ENCODE peak calls at places on chromosomes 12 and 14, in eight cellular contexts. One of them, this sample, is unnamed.

GRCh38 chr12:32907166-32907565 is 10.6 kb upstream of the PKP2 start:
- DNase-seq in Panc1: no peak
- DNase-seq in mammary epithelial cell: no peak
- DNase-seq in WERI-Rb-1: no peak
- DNase-seq in Peyer's patch: no peak
- DNase-seq in tibial nerve: no peak
- DNase-seq in coronary artery: no peak
- DNase-seq in ovary: no peak
- DNase-seq in this sample: no peak

GRCh38 chr14:59389936-59390335 is 75.2 kb downstream of the GPR135 start:
- DNase-seq in tibial nerve: no peak
- DNase-seq in mammary epithelial cell: peak
- DNase-seq in Peyer's patch: no peak
- DNase-seq in WERI-Rb-1: no peak
- DNase-seq in coronary artery: no peak
- DNase-seq in ovary: no peak
- DNase-seq in Panc1: no peak
- DNase-seq in this sample: no peak

GRCh38 chr12:115335048-115335447 is 651.1 kb upstream of the TBX3 start:
- DNase-seq in coronary artery: no peak
- DNase-seq in mammary epithelial cell: no peak
- DNase-seq in ovary: no peak
- DNase-seq in Peyer's patch: no peak
- DNase-seq in tibial nerve: no peak
- DNase-seq in WERI-Rb-1: no peak
- DNase-seq in Panc1: no peak
- DNase-seq in this sample: no peak

GRCh38 chr12:14905269-14906004 is 19.8 kb upstream of the MGP start:
- DNase-seq in WERI-Rb-1: no peak
- DNase-seq in Peyer's patch: no peak
- DNase-seq in mammary epithelial cell: peak
- DNase-seq in tibial nerve: no peak
- DNase-seq in ovary: no peak
- DNase-seq in Panc1: no peak
- DNase-seq in coronary artery: no peak
- DNase-seq in this sample: no peak

GRCh38 chr12:112781767-112782166 is 9.8 kb upstream of the RPH3A start:
- DNase-seq in WERI-Rb-1: no peak
- DNase-seq in Peyer's patch: no peak
- DNase-seq in tibial nerve: no peak
- DNase-seq in ovary: no peak
- DNase-seq in coronary artery: no peak
- DNase-seq in mammary epithelial cell: no peak
- DNase-seq in Panc1: no peak
- DNase-seq in this sample: no peak

GRCh38 chr12:122571821-122572220 is 44.8 kb downstream of the KNTC1 start:
- DNase-seq in coronary artery: no peak
- DNase-seq in WERI-Rb-1: peak
- DNase-seq in mammary epithelial cell: no peak
- DNase-seq in tibial nerve: no peak
- DNase-seq in Panc1: no peak
- DNase-seq in ovary: no peak
- DNase-seq in Peyer's patch: no peak
- DNase-seq in this sample: no peak

GRCh38 chr12:15216036-15216889 is 5.0 kb downstream of the RERG start:
- DNase-seq in WERI-Rb-1: no peak
- DNase-seq in Peyer's patch: no peak
- DNase-seq in coronary artery: no peak
- DNase-seq in Panc1: no peak
- DNase-seq in tibial nerve: no peak
- DNase-seq in ovary: no peak
- DNase-seq in mammary epithelial cell: no peak
- DNase-seq in this sample: no peak

GRCh38 chr12:72346331-72346944 is 74.3 kb downstream of the TRHDE start:
- DNase-seq in mammary epithelial cell: peak
- DNase-seq in tibial nerve: peak
- DNase-seq in WERI-Rb-1: peak
- DNase-seq in Panc1: peak
- DNase-seq in Peyer's patch: no peak
- DNase-seq in ovary: peak
- DNase-seq in coronary artery: no peak
- DNase-seq in this sample: peak

GRCh38 chr14:95895720-95896119 is 19.1 kb downstream of the TUNAR start:
- DNase-seq in ovary: no peak
- DNase-seq in tibial nerve: no peak
- DNase-seq in Peyer's patch: no peak
- DNase-seq in WERI-Rb-1: peak
- DNase-seq in Panc1: no peak
- DNase-seq in coronary artery: no peak
- DNase-seq in mammary epithelial cell: no peak
- DNase-seq in this sample: no peak

GRCh38 chr14:103545219-103545914 is 16.4 kb downstream of the TRMT61A start:
- DNase-seq in coronary artery: no peak
- DNase-seq in tibial nerve: no peak
- DNase-seq in WERI-Rb-1: no peak
- DNase-seq in mammary epithelial cell: no peak
- DNase-seq in Panc1: no peak
- DNase-seq in Peyer's patch: no peak
- DNase-seq in ovary: peak
- DNase-seq in this sample: no peak

GRCh38 chr14:46550836-46551235 is 100.7 kb downstream of the RPL10L start:
- DNase-seq in Panc1: no peak
- DNase-seq in mammary epithelial cell: no peak
- DNase-seq in tibial nerve: no peak
- DNase-seq in Peyer's patch: no peak
- DNase-seq in ovary: no peak
- DNase-seq in WERI-Rb-1: no peak
- DNase-seq in coronary artery: no peak
- DNase-seq in this sample: no peak

GRCh38 chr14:30223966-30224365 is 296.3 kb upstream of the PRKD1 start:
- DNase-seq in Panc1: no peak
- DNase-seq in mammary epithelial cell: no peak
- DNase-seq in Peyer's patch: no peak
- DNase-seq in coronary artery: no peak
- DNase-seq in ovary: peak
- DNase-seq in WERI-Rb-1: no peak
- DNase-seq in tibial nerve: no peak
- DNase-seq in this sample: no peak
- H3K27ac ChIP-seq in Panc1: peak
- H3K27ac ChIP-seq in mammary epithelial cell: no peak
- H3K27ac ChIP-seq in Peyer's patch: no peak
- H3K27ac ChIP-seq in coronary artery: peak
- H3K27ac ChIP-seq in ovary: no peak
- H3K27ac ChIP-seq in WERI-Rb-1: no peak
- H3K27ac ChIP-seq in tibial nerve: peak
- H3K27ac ChIP-seq in this sample: peak

GRCh38 chr12:6264402-6265037 is 46.0 kb upstream of the PLEKHG6 start:
- DNase-seq in WERI-Rb-1: no peak
- DNase-seq in tibial nerve: no peak
- DNase-seq in Panc1: no peak
- DNase-seq in coronary artery: no peak
- DNase-seq in Peyer's patch: peak
- DNase-seq in mammary epithelial cell: no peak
- DNase-seq in ovary: no peak
- DNase-seq in this sample: no peak

GRCh38 chr12:6267007-6267721 is 43.3 kb upstream of the PLEKHG6 start:
- DNase-seq in Peyer's patch: peak
- DNase-seq in tibial nerve: no peak
- DNase-seq in mammary epithelial cell: peak
- DNase-seq in Panc1: no peak
- DNase-seq in ovary: no peak
- DNase-seq in coronary artery: no peak
- DNase-seq in WERI-Rb-1: no peak
- DNase-seq in this sample: no peak

GRCh38 chr12:6268484-6269157 is 41.9 kb upstream of the PLEKHG6 start:
- DNase-seq in mammary epithelial cell: no peak
- DNase-seq in Peyer's patch: peak
- DNase-seq in WERI-Rb-1: no peak
- DNase-seq in ovary: peak
- DNase-seq in tibial nerve: no peak
- DNase-seq in Panc1: no peak
- DNase-seq in coronary artery: no peak
- DNase-seq in this sample: no peak

GRCh38 chr12:6265038-6265405 is 45.5 kb upstream of the PLEKHG6 start:
- DNase-seq in coronary artery: no peak
- DNase-seq in Peyer's patch: peak
- DNase-seq in mammary epithelial cell: no peak
- DNase-seq in tibial nerve: no peak
- DNase-seq in ovary: no peak
- DNase-seq in Panc1: no peak
- DNase-seq in WERI-Rb-1: no peak
- DNase-seq in this sample: no peak

GRCh38 chr12:6266431-6267006 is 44.0 kb upstream of the PLEKHG6 start:
- DNase-seq in coronary artery: no peak
- DNase-seq in Panc1: no peak
- DNase-seq in WERI-Rb-1: no peak
- DNase-seq in mammary epithelial cell: no peak
- DNase-seq in ovary: no peak
- DNase-seq in tibial nerve: no peak
- DNase-seq in Peyer's patch: peak
- DNase-seq in this sample: no peak
- H3K27ac ChIP-seq in coronary artery: no peak
- H3K27ac ChIP-seq in Panc1: no peak
- H3K27ac ChIP-seq in WERI-Rb-1: no peak
- H3K27ac ChIP-seq in mammary epithelial cell: peak
- H3K27ac ChIP-seq in ovary: no peak
- H3K27ac ChIP-seq in tibial nerve: no peak
- H3K27ac ChIP-seq in Peyer's patch: no peak
- H3K27ac ChIP-seq in this sample: peak

DNA sequence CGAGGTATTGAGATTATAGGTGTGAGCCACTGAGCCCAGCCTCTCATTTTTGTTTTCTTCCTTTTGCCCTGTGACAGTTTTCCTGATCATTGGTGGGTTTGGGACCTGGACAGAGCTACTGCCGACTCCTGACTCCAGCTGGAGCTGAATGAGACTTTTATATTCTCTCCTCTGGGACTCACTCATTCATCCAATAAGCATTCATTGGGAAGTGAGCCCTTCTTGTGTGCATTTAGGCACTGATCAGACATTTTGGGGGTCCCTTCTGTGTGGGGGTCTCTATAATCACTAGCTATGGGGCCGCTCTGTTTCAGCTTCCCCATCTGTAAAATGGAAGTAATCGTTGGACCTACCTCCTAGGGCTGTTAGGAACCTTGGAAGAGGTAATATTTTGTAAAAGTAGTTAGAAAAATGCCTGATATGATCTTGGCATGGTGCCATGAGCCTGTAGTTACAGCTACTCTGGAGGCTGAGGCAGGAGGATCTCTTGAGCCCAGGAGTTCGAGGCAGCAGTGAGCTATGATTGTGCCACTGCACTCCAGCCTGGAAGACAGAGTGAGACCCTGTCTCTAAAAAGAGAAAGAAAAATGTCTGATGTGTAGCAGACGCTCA is 7.2 kb downstream of the SH2B3 start:
- DNase-seq in Panc1: no peak
- DNase-seq in coronary artery: no peak
- DNase-seq in Peyer's patch: no peak
- DNase-seq in ovary: no peak
- DNase-seq in tibial nerve: no peak
- DNase-seq in WERI-Rb-1: no peak
- DNase-seq in mammary epithelial cell: no peak
- DNase-seq in this sample: no peak
- H3K27ac ChIP-seq in Panc1: peak
- H3K27ac ChIP-seq in coronary artery: no peak
- H3K27ac ChIP-seq in Peyer's patch: peak
- H3K27ac ChIP-seq in ovary: no peak
- H3K27ac ChIP-seq in tibial nerve: peak
- H3K27ac ChIP-seq in WERI-Rb-1: no peak
- H3K27ac ChIP-seq in mammary epithelial cell: no peak
- H3K27ac ChIP-seq in this sample: no peak

GRCh38 chr14:80981156-80981555 is 25.7 kb downstream of the TSHR start:
- DNase-seq in Panc1: no peak
- DNase-seq in tibial nerve: no peak
- DNase-seq in WERI-Rb-1: no peak
- DNase-seq in mammary epithelial cell: no peak
- DNase-seq in Peyer's patch: no peak
- DNase-seq in coronary artery: no peak
- DNase-seq in ovary: no peak
- DNase-seq in this sample: no peak
- H3K27ac ChIP-seq in Panc1: no peak
- H3K27ac ChIP-seq in tibial nerve: no peak
- H3K27ac ChIP-seq in WERI-Rb-1: no peak
- H3K27ac ChIP-seq in mammary epithelial cell: no peak
- H3K27ac ChIP-seq in Peyer's patch: no peak
- H3K27ac ChIP-seq in coronary artery: no peak
- H3K27ac ChIP-seq in ovary: no peak
- H3K27ac ChIP-seq in this sample: no peak

GRCh38 chr12:2113501-2113912 is 60.7 kb downstream of the CACNA1C start:
- DNase-seq in mammary epithelial cell: no peak
- DNase-seq in coronary artery: no peak
- DNase-seq in Peyer's patch: no peak
- DNase-seq in tibial nerve: no peak
- DNase-seq in ovary: no peak
- DNase-seq in Panc1: no peak
- DNase-seq in WERI-Rb-1: no peak
- DNase-seq in this sample: no peak
- H3K27ac ChIP-seq in mammary epithelial cell: no peak
- H3K27ac ChIP-seq in coronary artery: peak
- H3K27ac ChIP-seq in Peyer's patch: no peak
- H3K27ac ChIP-seq in tibial nerve: no peak
- H3K27ac ChIP-seq in ovary: no peak
- H3K27ac ChIP-seq in Panc1: no peak
- H3K27ac ChIP-seq in WERI-Rb-1: peak
- H3K27ac ChIP-seq in this sample: no peak

DNA sequence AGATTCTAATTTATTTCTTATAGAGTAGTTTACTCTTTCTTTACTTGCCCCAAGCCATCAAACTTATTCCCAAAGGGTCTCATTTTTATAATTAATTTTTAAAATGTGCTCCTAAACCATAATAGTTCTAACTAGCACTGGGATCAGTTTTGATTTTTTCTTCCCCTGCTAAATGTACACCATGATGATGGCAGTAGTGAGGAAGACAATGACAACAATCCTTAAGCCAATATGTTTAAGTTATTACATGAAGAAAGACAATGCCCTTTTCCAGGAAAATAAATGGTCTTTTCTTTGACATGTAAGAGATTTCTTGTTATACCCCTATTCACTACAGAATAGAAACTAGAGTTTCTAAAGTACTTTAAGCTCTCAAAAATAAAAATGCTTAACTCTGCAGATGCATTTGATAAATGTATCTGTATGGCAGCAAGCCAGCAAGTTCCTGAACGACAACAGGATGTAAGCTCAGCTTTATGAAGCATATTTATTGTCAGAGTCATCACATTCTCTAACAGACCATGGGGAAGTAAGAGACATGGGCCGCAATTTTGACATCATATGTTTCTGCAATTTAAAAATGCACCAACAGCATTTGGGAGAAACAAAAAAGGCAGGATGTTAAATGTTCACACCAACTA is 36.0 kb upstream of the SNX6 start:
- DNase-seq in ovary: no peak
- DNase-seq in WERI-Rb-1: no peak
- DNase-seq in Peyer's patch: no peak
- DNase-seq in coronary artery: no peak
- DNase-seq in mammary epithelial cell: peak
- DNase-seq in tibial nerve: no peak
- DNase-seq in Panc1: no peak
- DNase-seq in this sample: no peak
- H3K27ac ChIP-seq in ovary: no peak
- H3K27ac ChIP-seq in WERI-Rb-1: no peak
- H3K27ac ChIP-seq in Peyer's patch: peak
- H3K27ac ChIP-seq in coronary artery: no peak
- H3K27ac ChIP-seq in mammary epithelial cell: no peak
- H3K27ac ChIP-seq in tibial nerve: peak
- H3K27ac ChIP-seq in Panc1: no peak
- H3K27ac ChIP-seq in this sample: peak

GRCh38 chr14:89360277-89360676 is 56.8 kb downstream of the FOXN3 start:
- DNase-seq in ovary: no peak
- DNase-seq in Peyer's patch: no peak
- DNase-seq in WERI-Rb-1: no peak
- DNase-seq in coronary artery: no peak
- DNase-seq in mammary epithelial cell: no peak
- DNase-seq in Panc1: no peak
- DNase-seq in tibial nerve: no peak
- DNase-seq in this sample: no peak
- H3K27ac ChIP-seq in ovary: peak
- H3K27ac ChIP-seq in Peyer's patch: no peak
- H3K27ac ChIP-seq in WERI-Rb-1: no peak
- H3K27ac ChIP-seq in coronary artery: peak
- H3K27ac ChIP-seq in mammary epithelial cell: no peak
- H3K27ac ChIP-seq in Panc1: no peak
- H3K27ac ChIP-seq in tibial nerve: no peak
- H3K27ac ChIP-seq in this sample: no peak

This sample was measured in epithelial cell of prostate.